ENCODE peak calls at places on chromosomes 16 and 17, in nine cellular contexts. One of them, this sample, is unnamed.

GRCh38 chr17:6079155-6079554 is 9.0 kb downstream of the WSCD1 start:
- DNase-seq in astrocyte of the cerebellum: peak
- DNase-seq in right lobe of liver: no peak
- DNase-seq in fibroblast of lung: no peak
- DNase-seq in body of pancreas: no peak
- DNase-seq in foreskin fibroblast: no peak
- DNase-seq in tibial artery: no peak
- DNase-seq in B cell: no peak
- DNase-seq in sigmoid colon: no peak
- DNase-seq in this sample: no peak

GRCh38 chr16:87968541-87968940 is 17.3 kb downstream of the BANP start:
- DNase-seq in B cell: no peak
- DNase-seq in fibroblast of lung: peak
- DNase-seq in astrocyte of the cerebellum: no peak
- DNase-seq in sigmoid colon: peak
- DNase-seq in tibial artery: no peak
- DNase-seq in body of pancreas: no peak
- DNase-seq in right lobe of liver: no peak
- DNase-seq in foreskin fibroblast: no peak
- DNase-seq in this sample: no peak

GRCh38 chr17:63275318-63275967 is 170.7 kb downstream of the CYB561 start:
- DNase-seq in body of pancreas: peak
- DNase-seq in right lobe of liver: no peak
- DNase-seq in tibial artery: no peak
- DNase-seq in astrocyte of the cerebellum: peak
- DNase-seq in B cell: no peak
- DNase-seq in fibroblast of lung: peak
- DNase-seq in sigmoid colon: no peak
- DNase-seq in foreskin fibroblast: peak
- DNase-seq in this sample: no peak

GRCh38 chr16:58651965-58652348 is 22.3 kb upstream of the CNOT1 start:
- DNase-seq in body of pancreas: no peak
- DNase-seq in sigmoid colon: no peak
- DNase-seq in B cell: no peak
- DNase-seq in tibial artery: no peak
- DNase-seq in foreskin fibroblast: peak
- DNase-seq in fibroblast of lung: no peak
- DNase-seq in astrocyte of the cerebellum: no peak
- DNase-seq in right lobe of liver: no peak
- DNase-seq in this sample: no peak

GRCh38 chr17:75032896-75033294 is 13.9 kb downstream of the ATP5PD start:
- DNase-seq in B cell: peak
- DNase-seq in right lobe of liver: peak
- DNase-seq in body of pancreas: peak
- DNase-seq in astrocyte of the cerebellum: no peak
- DNase-seq in foreskin fibroblast: peak
- DNase-seq in sigmoid colon: no peak
- DNase-seq in fibroblast of lung: peak
- DNase-seq in tibial artery: peak
- DNase-seq in this sample: no peak

GRCh38 chr17:13266596-13266995 is 248.8 kb upstream of the ELAC2 start:
- DNase-seq in body of pancreas: no peak
- DNase-seq in tibial artery: no peak
- DNase-seq in foreskin fibroblast: peak
- DNase-seq in astrocyte of the cerebellum: no peak
- DNase-seq in B cell: no peak
- DNase-seq in sigmoid colon: no peak
- DNase-seq in fibroblast of lung: no peak
- DNase-seq in right lobe of liver: no peak
- DNase-seq in this sample: no peak

GRCh38 chr17:45022655-45023339 is 28.6 kb downstream of the DCAKD start:
- DNase-seq in right lobe of liver: no peak
- DNase-seq in B cell: no peak
- DNase-seq in tibial artery: no peak
- DNase-seq in body of pancreas: no peak
- DNase-seq in foreskin fibroblast: no peak
- DNase-seq in astrocyte of the cerebellum: no peak
- DNase-seq in sigmoid colon: no peak
- DNase-seq in fibroblast of lung: no peak
- DNase-seq in this sample: no peak

GRCh38 chr16:50547340-50547865 is 793 bp upstream of the NKD1 start:
- DNase-seq in fibroblast of lung: no peak
- DNase-seq in astrocyte of the cerebellum: no peak
- DNase-seq in B cell: peak
- DNase-seq in foreskin fibroblast: no peak
- DNase-seq in sigmoid colon: peak
- DNase-seq in body of pancreas: peak
- DNase-seq in right lobe of liver: peak
- DNase-seq in tibial artery: peak
- DNase-seq in this sample: no peak

GRCh38 chr17:69812240-69812837 is 262.7 kb upstream of the KCNJ16 start:
- DNase-seq in B cell: no peak
- DNase-seq in right lobe of liver: no peak
- DNase-seq in tibial artery: no peak
- DNase-seq in astrocyte of the cerebellum: no peak
- DNase-seq in sigmoid colon: no peak
- DNase-seq in foreskin fibroblast: peak
- DNase-seq in body of pancreas: no peak
- DNase-seq in fibroblast of lung: peak
- DNase-seq in this sample: no peak

GRCh38 chr17:17051791-17052461 is 9.7 kb downstream of the MPRIP start:
- DNase-seq in fibroblast of lung: no peak
- DNase-seq in right lobe of liver: no peak
- DNase-seq in sigmoid colon: peak
- DNase-seq in tibial artery: peak
- DNase-seq in B cell: no peak
- DNase-seq in body of pancreas: peak
- DNase-seq in astrocyte of the cerebellum: no peak
- DNase-seq in foreskin fibroblast: no peak
- DNase-seq in this sample: peak

GRCh38 chr16:89018605-89019158 is 41.7 kb upstream of the CBFA2T3 start:
- DNase-seq in right lobe of liver: peak
- DNase-seq in fibroblast of lung: no peak
- DNase-seq in astrocyte of the cerebellum: no peak
- DNase-seq in foreskin fibroblast: no peak
- DNase-seq in sigmoid colon: peak
- DNase-seq in body of pancreas: no peak
- DNase-seq in tibial artery: peak
- DNase-seq in B cell: no peak
- DNase-seq in this sample: peak

GRCh38 chr17:29078183-29079045 is 35.5 kb downstream of the PIPOX start:
- DNase-seq in body of pancreas: no peak
- DNase-seq in astrocyte of the cerebellum: no peak
- DNase-seq in fibroblast of lung: no peak
- DNase-seq in B cell: no peak
- DNase-seq in foreskin fibroblast: no peak
- DNase-seq in sigmoid colon: no peak
- DNase-seq in right lobe of liver: no peak
- DNase-seq in tibial artery: no peak
- DNase-seq in this sample: no peak

GRCh38 chr17:82320140-82320840 is 2.9 kb upstream of the CD7 start:
- DNase-seq in tibial artery: no peak
- DNase-seq in sigmoid colon: no peak
- DNase-seq in body of pancreas: no peak
- DNase-seq in foreskin fibroblast: no peak
- DNase-seq in astrocyte of the cerebellum: no peak
- DNase-seq in fibroblast of lung: no peak
- DNase-seq in B cell: no peak
- DNase-seq in right lobe of liver: peak
- DNase-seq in this sample: no peak

GRCh38 chr17:64497565-64498035 is 746 bp upstream of the POLG2 start:
- DNase-seq in tibial artery: no peak
- DNase-seq in B cell: no peak
- DNase-seq in fibroblast of lung: no peak
- DNase-seq in astrocyte of the cerebellum: no peak
- DNase-seq in right lobe of liver: no peak
- DNase-seq in sigmoid colon: no peak
- DNase-seq in body of pancreas: no peak
- DNase-seq in foreskin fibroblast: no peak
- DNase-seq in this sample: no peak

GRCh38 chr17:27038676-27039075 is 255.2 kb upstream of the WSB1 start:
- DNase-seq in right lobe of liver: no peak
- DNase-seq in tibial artery: no peak
- DNase-seq in fibroblast of lung: no peak
- DNase-seq in astrocyte of the cerebellum: no peak
- DNase-seq in B cell: peak
- DNase-seq in body of pancreas: no peak
- DNase-seq in foreskin fibroblast: no peak
- DNase-seq in sigmoid colon: no peak
- DNase-seq in this sample: no peak
- TF ChIP-seq CTCF in right lobe of liver: no peak
- TF ChIP-seq CTCF in tibial artery: no peak
- TF ChIP-seq CTCF in fibroblast of lung: no peak
- TF ChIP-seq CTCF in astrocyte of the cerebellum: no peak
- TF ChIP-seq CTCF in B cell: no peak
- TF ChIP-seq CTCF in body of pancreas: no peak
- TF ChIP-seq CTCF in foreskin fibroblast: no peak
- TF ChIP-seq CTCF in sigmoid colon: no peak
- TF ChIP-seq CTCF in this sample: no peak

GRCh38 chr16:2869502-2870064 is 11.6 kb upstream of the PRSS22 start:
- DNase-seq in body of pancreas: no peak
- DNase-seq in tibial artery: no peak
- DNase-seq in right lobe of liver: no peak
- DNase-seq in sigmoid colon: no peak
- DNase-seq in B cell: no peak
- DNase-seq in fibroblast of lung: no peak
- DNase-seq in astrocyte of the cerebellum: no peak
- DNase-seq in foreskin fibroblast: no peak
- DNase-seq in this sample: no peak

GRCh38 chr16:2867661-2867986 is 9.7 kb upstream of the PRSS22 start:
- DNase-seq in body of pancreas: no peak
- DNase-seq in astrocyte of the cerebellum: no peak
- DNase-seq in right lobe of liver: no peak
- DNase-seq in tibial artery: no peak
- DNase-seq in fibroblast of lung: no peak
- DNase-seq in B cell: no peak
- DNase-seq in sigmoid colon: no peak
- DNase-seq in foreskin fibroblast: no peak
- DNase-seq in this sample: no peak

GRCh38 chr16:2866422-2866821 is 8.5 kb upstream of the PRSS22 start:
- DNase-seq in astrocyte of the cerebellum: no peak
- DNase-seq in foreskin fibroblast: no peak
- DNase-seq in right lobe of liver: no peak
- DNase-seq in body of pancreas: no peak
- DNase-seq in B cell: no peak
- DNase-seq in tibial artery: peak
- DNase-seq in sigmoid colon: no peak
- DNase-seq in fibroblast of lung: no peak
- DNase-seq in this sample: no peak

GRCh38 chr16:2871926-2872325 is 11.1 kb upstream of the FLYWCH2 start:
- DNase-seq in tibial artery: no peak
- DNase-seq in sigmoid colon: no peak
- DNase-seq in astrocyte of the cerebellum: no peak
- DNase-seq in foreskin fibroblast: no peak
- DNase-seq in fibroblast of lung: no peak
- DNase-seq in body of pancreas: no peak
- DNase-seq in right lobe of liver: no peak
- DNase-seq in B cell: no peak
- DNase-seq in this sample: no peak

DNA sequence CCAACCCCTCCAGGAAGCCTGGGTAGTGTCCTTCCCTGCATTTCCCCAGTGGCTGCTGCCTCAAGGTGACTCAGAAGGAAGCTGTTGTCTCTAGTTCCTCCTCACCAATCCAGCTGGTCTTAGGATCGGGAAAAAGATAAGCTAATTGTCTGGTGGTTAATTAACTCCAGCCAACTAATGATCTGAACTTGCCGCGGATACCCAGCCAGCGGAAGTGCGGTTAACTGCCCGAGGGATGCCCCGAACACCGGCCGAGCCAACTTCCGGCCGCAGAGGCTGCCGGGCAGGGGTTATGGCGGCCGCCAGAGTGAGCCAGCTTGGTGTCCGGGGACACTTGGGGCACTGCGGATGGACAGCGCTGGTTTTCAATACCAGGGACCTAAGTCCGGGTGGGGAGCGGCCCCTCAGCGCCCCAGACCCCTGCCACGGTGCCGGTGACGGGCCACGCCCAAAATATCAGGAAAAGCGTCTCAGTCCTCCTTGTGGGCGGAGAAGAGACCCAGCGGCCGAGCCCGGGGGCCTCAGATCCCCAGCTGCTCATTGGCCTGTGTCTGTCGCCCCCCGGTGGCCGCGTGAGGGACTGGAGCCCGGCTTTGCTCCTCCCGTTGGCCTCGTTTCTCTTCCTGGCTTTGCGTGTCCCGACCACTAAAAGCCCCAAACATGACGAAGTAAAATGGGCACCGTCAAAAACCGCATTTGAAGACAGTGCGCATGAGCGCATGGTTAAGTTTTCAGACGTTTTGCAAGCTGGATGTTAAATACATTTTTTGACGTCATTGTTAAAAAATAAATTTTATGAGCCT is 10.2 kb upstream of the PRSS22 start:
- DNase-seq in sigmoid colon: peak
- DNase-seq in right lobe of liver: peak
- DNase-seq in fibroblast of lung: peak
- DNase-seq in foreskin fibroblast: peak
- DNase-seq in body of pancreas: peak
- DNase-seq in B cell: peak
- DNase-seq in astrocyte of the cerebellum: peak
- DNase-seq in tibial artery: peak
- DNase-seq in this sample: no peak
- TF ChIP-seq CTCF in sigmoid colon: peak
- TF ChIP-seq CTCF in right lobe of liver: peak
- TF ChIP-seq CTCF in fibroblast of lung: peak
- TF ChIP-seq CTCF in foreskin fibroblast: peak
- TF ChIP-seq CTCF in body of pancreas: peak
- TF ChIP-seq CTCF in B cell: peak
- TF ChIP-seq CTCF in astrocyte of the cerebellum: peak
- TF ChIP-seq CTCF in tibial artery: peak
- TF ChIP-seq CTCF in this sample: peak

DNA sequence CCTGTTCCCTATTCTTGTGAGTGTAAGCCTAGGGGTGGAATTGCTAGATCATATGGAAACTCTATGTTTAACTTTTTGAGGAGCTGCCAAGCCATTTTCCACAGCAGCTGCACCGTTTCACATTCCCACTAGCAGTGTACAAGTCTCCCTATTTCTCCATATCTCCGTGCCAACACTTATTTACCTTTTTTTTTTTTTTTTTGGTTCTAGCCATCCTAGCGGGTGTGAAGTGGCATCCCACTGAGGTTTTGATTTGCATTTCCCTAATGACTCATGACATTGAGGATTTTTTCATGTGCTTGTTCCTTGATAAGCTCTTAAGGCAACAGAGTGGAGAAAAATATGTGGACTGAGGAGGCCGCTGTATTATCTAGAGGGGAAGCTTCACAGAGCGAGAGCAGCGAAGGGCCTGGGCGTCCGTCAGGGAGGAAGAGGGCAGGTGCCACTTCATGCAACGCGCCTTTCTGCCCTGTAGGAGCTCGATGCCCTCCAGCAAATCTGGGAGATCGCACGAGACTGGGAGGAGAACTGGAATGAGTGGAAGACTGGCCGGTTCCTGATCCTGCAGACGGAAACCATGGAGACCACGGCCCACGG is 50.0 kb downstream of the DNAH2 start:
- DNase-seq in right lobe of liver: no peak
- DNase-seq in astrocyte of the cerebellum: no peak
- DNase-seq in body of pancreas: peak
- DNase-seq in tibial artery: no peak
- DNase-seq in foreskin fibroblast: no peak
- DNase-seq in fibroblast of lung: peak
- DNase-seq in sigmoid colon: no peak
- DNase-seq in B cell: no peak
- DNase-seq in this sample: peak
- TF ChIP-seq CTCF in right lobe of liver: no peak
- TF ChIP-seq CTCF in astrocyte of the cerebellum: no peak
- TF ChIP-seq CTCF in body of pancreas: peak
- TF ChIP-seq CTCF in tibial artery: no peak
- TF ChIP-seq CTCF in foreskin fibroblast: no peak
- TF ChIP-seq CTCF in fibroblast of lung: no peak
- TF ChIP-seq CTCF in sigmoid colon: no peak
- TF ChIP-seq CTCF in B cell: no peak
- TF ChIP-seq CTCF in this sample: no peak

GRCh38 chr16:81729451-81729850 is 49.6 kb upstream of the PLCG2 start:
- DNase-seq in fibroblast of lung: no peak
- DNase-seq in B cell: no peak
- DNase-seq in tibial artery: no peak
- DNase-seq in sigmoid colon: no peak
- DNase-seq in body of pancreas: no peak
- DNase-seq in foreskin fibroblast: no peak
- DNase-seq in astrocyte of the cerebellum: no peak
- DNase-seq in right lobe of liver: no peak
- DNase-seq in this sample: no peak
- TF ChIP-seq CTCF in fibroblast of lung: no peak
- TF ChIP-seq CTCF in B cell: no peak
- TF ChIP-seq CTCF in tibial artery: no peak
- TF ChIP-seq CTCF in sigmoid colon: no peak
- TF ChIP-seq CTCF in body of pancreas: no peak
- TF ChIP-seq CTCF in foreskin fibroblast: no peak
- TF ChIP-seq CTCF in astrocyte of the cerebellum: no peak
- TF ChIP-seq CTCF in right lobe of liver: no peak
- TF ChIP-seq CTCF in this sample: no peak

This sample was measured in chondrocyte.